ENCODE peak calls at places on chromosomes 2 and 18, in ten cellular contexts. C is choroid plexus epithelial cell, I is kidney, A is endothelial cell of umbilical vein, B is stomach, L is cardiac fibroblast, K is bronchial epithelial cell, X is BE2C, E is thoracic aorta, S is lower lobe of right lung. U is an unnamed sample.

GRCh38 chr2:27792759-27793158 is 21.2 kb downstream of the MRPL33 start:
- DNase-seq in X (no peak), A (peak; percentile 58), I (no peak), K (peak; percentile 47), C (peak; percentile 49), L (peak; percentile 56), E (no peak), S (no peak), B (no peak), U (no peak)

GRCh38 chr18:36130883-36131653 is 1.4 kb downstream of the ELP2 start:
- DNase-seq in X (no peak), S (no peak), C (no peak), B (no peak), I (peak; percentile 56), L (no peak), K (no peak), A (no peak), E (no peak), U (no peak)

GRCh38 chr2:86070868-86071267 is 34.8 kb downstream of the POLR1A start:
- DNase-seq in K (no peak), L (no peak), S (no peak), A (no peak), I (no peak), B (no peak), C (no peak), E (no peak), X (no peak), U (no peak)

GRCh38 chr2:99545622-99546021 is 55.8 kb upstream of the REV1 start:
- DNase-seq in S (no peak), X (no peak), A (no peak), I (no peak), K (no peak), B (no peak), C (no peak), L (no peak), E (no peak), U (no peak)

GRCh38 chr18:41940506-41941215 is 14.4 kb upstream of the PIK3C3 start:
- DNase-seq in B (no peak), L (peak; percentile 94), E (no peak), K (peak; percentile 69), C (peak; percentile 98), X (no peak), A (no peak), S (no peak), I (no peak), U (peak; percentile 81)

GRCh38 chr18:9737814-9738160 is 29.7 kb downstream of the RAB31 start:
- DNase-seq in E (no peak), K (no peak), X (peak; percentile 69), L (no peak), A (no peak), C (no peak), S (no peak), I (peak; percentile 78), B (no peak), U (no peak)

GRCh38 chr2:44170337-44170736 is 1.7 kb downstream of the PPM1B start:
- DNase-seq in I (no peak), S (no peak), E (no peak), A (no peak), C (peak; percentile 60), L (peak; percentile 62), X (no peak), K (peak; percentile 38), B (no peak), U (no peak)

GRCh38 chr2:235238537-235238936 is 255.3 kb upstream of the AGAP1 start:
- DNase-seq in E (no peak), S (peak; percentile 64), K (no peak), I (peak; percentile 71), A (peak; percentile 86), L (peak; percentile 82), C (peak; percentile 40), B (peak; percentile 33), X (peak; percentile 18), U (no peak)

GRCh38 chr2:28750316-28751101 is 1.1 kb upstream of the PPP1CB start:
- DNase-seq in I (no peak), C (peak; percentile 66), K (peak; percentile 43), S (no peak), L (peak; percentile 58), X (no peak), B (no peak), A (peak; percentile 70), E (no peak), U (no peak)

GRCh38 chr2:124112966-124113365 is 87.9 kb downstream of the CNTNAP5 start:
- DNase-seq in X (no peak), E (no peak), B (no peak), C (peak; percentile 3), K (peak; percentile 93), I (no peak), S (no peak), L (peak; percentile 87), A (no peak), U (no peak)

GRCh38 chr2:221572821-221573429 is 821 bp upstream of the EPHA4 start:
- DNase-seq in I (peak; percentile 89), K (peak; percentile 29), X (peak; percentile 29), C (peak; percentile 46), A (peak; percentile 71), B (peak; percentile 44), S (peak; percentile 61), E (no peak), L (peak; percentile 25), U (no peak)

GRCh38 chr18:3605562-3606443 is 155.8 kb downstream of the TGIF1 start:
- DNase-seq in I (no peak), C (peak; percentile 67), L (peak; percentile 71), K (peak; percentile 36), A (peak; percentile 67), E (no peak), S (no peak), X (no peak), B (no peak), U (no peak)

GRCh38 chr2:148546270-148546669 is 98.3 kb upstream of the EPC2 start:
- DNase-seq in S (no peak), X (no peak), C (peak; percentile 24), E (no peak), B (no peak), L (no peak), I (no peak), A (no peak), K (no peak), U (no peak)

GRCh38 chr2:75641587-75641986 is 5.0 kb upstream of the MRPL19 start:
- DNase-seq in X (no peak), E (no peak), I (no peak), A (no peak), C (no peak), L (peak; percentile 37), S (no peak), K (no peak), B (no peak), U (no peak)

GRCh38 chr2:121974919-121975654 is 219.6 kb downstream of the TSN start:
- DNase-seq in L (peak; percentile 90), S (peak; percentile 53), C (peak; percentile 81), A (peak; percentile 60), B (peak; percentile 34), E (no peak), I (no peak), X (peak; percentile 50), K (peak; percentile 61), U (peak; percentile 9)
- TF ChIP-seq CTCF in L (peak; percentile 49), S (peak; percentile 60), C (peak; percentile 62), A (peak; percentile 36), B (no peak), E (peak; percentile 56), I (peak; percentile 55), X (peak; percentile 52), K (peak; percentile 54), U (peak; percentile 59)

GRCh38 chr2:238241970-238242369 is 2.1 kb upstream of the HES6 start:
- DNase-seq in A (no peak), K (no peak), E (no peak), B (no peak), L (no peak), I (no peak), X (no peak), S (no peak), C (no peak), U (no peak)
- H3K4me3 ChIP-seq in A (no peak overlapping the region), K (no peak overlapping the region), E (no peak overlapping the region), B (no peak overlapping the region), L (no peak overlapping the region), I (no peak overlapping the region), X (no peak overlapping the region), S (no peak overlapping the region), C (no peak overlapping the region), U (no peak overlapping the region)

GRCh38 chr2:23705771-23706612 is 220.9 kb downstream of the ATAD2B start:
- DNase-seq in C (no peak), A (no peak), B (no peak), E (no peak), L (no peak), K (no peak), X (no peak), I (no peak), S (no peak), U (no peak)
- TF ChIP-seq CTCF in C (no peak), A (no peak), B (no peak), E (no peak), L (no peak), K (no peak), X (no peak), I (no peak), S (no peak), U (no peak)

GRCh38 chr2:120720176-120720575 is 15.5 kb upstream of the GLI2 start:
- DNase-seq in X (no peak), E (no peak), L (no peak), C (no peak), S (no peak), B (peak; percentile 9), A (no peak), I (no peak), K (no peak), U (no peak)

GRCh38 chr2:120719471-120719870 is 16.2 kb upstream of the GLI2 start:
- DNase-seq in X (no peak), S (no peak), B (no peak), I (no peak), E (no peak), K (no peak), A (no peak), L (no peak), C (no peak), U (no peak)

GRCh38 chr2:120720746-120721145 is 14.9 kb upstream of the GLI2 start:
- DNase-seq in C (no peak), E (no peak), I (no peak), S (no peak), A (no peak), X (no peak), L (no peak), B (peak; percentile 18), K (no peak), U (no peak)

GRCh38 chr2:120722211-120722602 is 13.5 kb upstream of the GLI2 start:
- DNase-seq in E (no peak), L (no peak), S (no peak), B (peak; percentile 18), C (no peak), A (no peak), I (no peak), X (no peak), K (no peak), U (no peak)

DNA sequence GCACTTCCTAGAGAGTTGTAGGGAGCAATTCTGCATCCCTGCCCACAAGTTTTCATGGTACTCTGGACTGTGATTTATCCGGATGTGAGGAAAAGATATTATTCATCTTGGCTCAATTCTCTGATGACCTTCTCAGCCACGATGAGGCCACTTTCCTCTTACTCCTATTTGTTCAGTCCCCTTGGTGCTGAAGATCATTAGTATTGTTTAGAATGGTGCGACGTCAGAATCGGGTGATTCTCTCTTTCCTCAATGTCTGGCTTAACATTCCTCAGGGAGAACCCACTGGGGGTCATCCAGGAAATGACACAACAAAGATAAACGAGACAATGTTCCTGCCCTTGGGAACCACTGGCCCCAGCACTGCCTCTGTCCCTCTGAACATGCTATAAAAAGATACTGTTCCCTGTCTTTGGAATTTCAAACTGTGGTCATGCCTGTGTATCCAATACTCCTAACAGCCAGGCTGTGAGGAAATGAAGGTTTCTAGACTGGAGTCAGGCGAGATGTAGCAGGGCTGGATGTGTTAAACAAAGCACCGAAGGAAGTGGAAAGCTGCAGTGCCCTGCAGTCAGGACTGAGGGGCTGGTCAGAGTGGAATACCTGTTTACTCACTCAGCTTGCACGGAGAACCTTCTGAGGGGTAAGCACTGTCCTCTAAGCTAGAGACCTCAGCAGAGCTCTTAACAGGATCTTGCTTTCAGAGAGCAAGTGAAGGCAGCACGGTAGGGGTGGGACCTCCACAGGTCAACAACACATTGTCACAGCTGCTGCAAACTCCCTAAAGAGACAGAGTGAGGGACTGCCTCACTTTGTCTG is 12.9 kb upstream of the GLI2 start:
- DNase-seq in B (peak; percentile 14), S (no peak), K (peak; percentile 16), E (no peak), A (peak; percentile 68), C (peak; percentile 31), L (peak; percentile 88), X (no peak), I (no peak), U (no peak)
- H3K4me3 ChIP-seq in B (no peak overlapping the region), S (no peak overlapping the region), K (no peak overlapping the region), E (no peak overlapping the region), A (no peak overlapping the region), C (no peak overlapping the region), L (no peak overlapping the region), X (no peak overlapping the region), I (no peak overlapping the region), U (no peak overlapping the region)

U was measured in BJ.